ENCODE peak calls at places on chromosome 21, in five cellular contexts. One of them, this sample, is unnamed.

GRCh38 chr21:43973634-43973955 is 38.5 kb upstream of the TRAPPC10 start:
- DNase-seq in CD8-positive, alpha-beta T cell: no peak
- DNase-seq in fibroblast of lung: no peak
- DNase-seq in GM12865: no peak
- DNase-seq in fibroblast of the aortic adventitia: no peak
- DNase-seq in this sample: no peak

GRCh38 chr21:37484535-37485474 is 118.2 kb downstream of the DYRK1A start:
- DNase-seq in CD8-positive, alpha-beta T cell: no peak
- DNase-seq in fibroblast of lung: no peak
- DNase-seq in GM12865: no peak
- DNase-seq in fibroblast of the aortic adventitia: peak; percentile 37
- DNase-seq in this sample: peak; percentile 6

GRCh38 chr21:37536616-37537278 is 170.2 kb downstream of the DYRK1A start:
- DNase-seq in CD8-positive, alpha-beta T cell: no peak
- DNase-seq in fibroblast of lung: no peak
- DNase-seq in GM12865: no peak
- DNase-seq in fibroblast of the aortic adventitia: no peak
- DNase-seq in this sample: no peak

GRCh38 chr21:36704958-36705678 is 6.2 kb downstream of the SIM2 start:
- DNase-seq in CD8-positive, alpha-beta T cell: no peak
- DNase-seq in fibroblast of lung: no peak
- DNase-seq in GM12865: no peak
- DNase-seq in fibroblast of the aortic adventitia: no peak
- DNase-seq in this sample: no peak

GRCh38 chr21:43865471-43866181 is 603 bp downstream of the AGPAT3 start:
- DNase-seq in CD8-positive, alpha-beta T cell: peak; percentile 55
- DNase-seq in fibroblast of lung: peak; percentile 26
- DNase-seq in GM12865: peak; percentile 63
- DNase-seq in fibroblast of the aortic adventitia: peak; percentile 20
- DNase-seq in this sample: peak; percentile 24

GRCh38 chr21:39004776-39005605 is 178.3 kb downstream of the PSMG1 start:
- DNase-seq in CD8-positive, alpha-beta T cell: no peak
- DNase-seq in fibroblast of lung: peak; percentile 52
- DNase-seq in GM12865: no peak
- DNase-seq in fibroblast of the aortic adventitia: peak; percentile 76
- DNase-seq in this sample: no peak

GRCh38 chr21:16195476-16195875 is 465.7 kb downstream of the USP25 start:
- DNase-seq in CD8-positive, alpha-beta T cell: no peak
- DNase-seq in fibroblast of lung: peak; percentile 74
- DNase-seq in GM12865: no peak
- DNase-seq in fibroblast of the aortic adventitia: peak; percentile 85
- DNase-seq in this sample: peak; percentile 44

GRCh38 chr21:40333731-40334130 is 466.5 kb downstream of the PCP4 start:
- DNase-seq in CD8-positive, alpha-beta T cell: no peak
- DNase-seq in fibroblast of lung: no peak
- DNase-seq in GM12865: no peak
- DNase-seq in fibroblast of the aortic adventitia: no peak
- DNase-seq in this sample: no peak

GRCh38 chr21:39670741-39671140 is 58.0 kb downstream of the B3GALT5 start:
- DNase-seq in CD8-positive, alpha-beta T cell: no peak
- DNase-seq in fibroblast of lung: peak; percentile 21
- DNase-seq in GM12865: no peak
- DNase-seq in fibroblast of the aortic adventitia: no peak
- DNase-seq in this sample: no peak

GRCh38 chr21:14056771-14057191 is 154.0 kb downstream of the LIPI start:
- DNase-seq in CD8-positive, alpha-beta T cell: no peak
- DNase-seq in fibroblast of lung: no peak
- DNase-seq in GM12865: no peak
- DNase-seq in fibroblast of the aortic adventitia: no peak
- DNase-seq in this sample: no peak

GRCh38 chr21:36976882-36977651 is 10.6 kb upstream of the HLCS start:
- DNase-seq in CD8-positive, alpha-beta T cell: peak; percentile 62
- DNase-seq in fibroblast of lung: peak; percentile 73
- DNase-seq in GM12865: peak; percentile 83
- DNase-seq in fibroblast of the aortic adventitia: peak; percentile 87
- DNase-seq in this sample: peak; percentile 50

GRCh38 chr21:16695074-16695473 is 817.8 kb upstream of the CXADR start:
- DNase-seq in CD8-positive, alpha-beta T cell: no peak
- DNase-seq in fibroblast of lung: no peak
- DNase-seq in GM12865: no peak
- DNase-seq in fibroblast of the aortic adventitia: no peak
- DNase-seq in this sample: no peak

GRCh38 chr21:38039369-38039768 is 123.1 kb upstream of the KCNJ6 start:
- DNase-seq in CD8-positive, alpha-beta T cell: no peak
- DNase-seq in fibroblast of lung: no peak
- DNase-seq in GM12865: no peak
- DNase-seq in fibroblast of the aortic adventitia: no peak
- DNase-seq in this sample: no peak

GRCh38 chr21:32515869-32516268 is 69.5 kb downstream of the TCP10L start:
- DNase-seq in CD8-positive, alpha-beta T cell: no peak
- DNase-seq in fibroblast of lung: peak; percentile 42
- DNase-seq in GM12865: no peak
- DNase-seq in fibroblast of the aortic adventitia: peak; percentile 78
- DNase-seq in this sample: peak; percentile 29

GRCh38 chr21:24995206-24995605 is 612.1 kb downstream of the MRPL39 start:
- DNase-seq in CD8-positive, alpha-beta T cell: no peak
- DNase-seq in fibroblast of lung: peak; percentile 52
- DNase-seq in GM12865: no peak
- DNase-seq in fibroblast of the aortic adventitia: no peak
- DNase-seq in this sample: no peak

GRCh38 chr21:38506606-38507331 is 8.5 kb upstream of the ERG start:
- DNase-seq in CD8-positive, alpha-beta T cell: no peak
- DNase-seq in fibroblast of lung: no peak
- DNase-seq in GM12865: no peak
- DNase-seq in fibroblast of the aortic adventitia: no peak
- DNase-seq in this sample: no peak

GRCh38 chr21:36661511-36662309 is 37.2 kb upstream of the SIM2 start:
- DNase-seq in CD8-positive, alpha-beta T cell: no peak
- DNase-seq in fibroblast of lung: peak; percentile 19
- DNase-seq in GM12865: no peak
- DNase-seq in fibroblast of the aortic adventitia: peak; percentile 28
- DNase-seq in this sample: peak; percentile 12

GRCh38 chr21:32135401-32136363 is 143.2 kb downstream of the MIS18A start:
- DNase-seq in CD8-positive, alpha-beta T cell: no peak
- DNase-seq in fibroblast of lung: peak; percentile 57
- DNase-seq in GM12865: peak; percentile 77
- DNase-seq in fibroblast of the aortic adventitia: no peak
- DNase-seq in this sample: peak; percentile 71

GRCh38 chr21:17622018-17622417 is 9.3 kb upstream of the BTG3 start:
- DNase-seq in CD8-positive, alpha-beta T cell: no peak
- DNase-seq in fibroblast of lung: no peak
- DNase-seq in GM12865: no peak
- DNase-seq in fibroblast of the aortic adventitia: no peak
- DNase-seq in this sample: no peak

GRCh38 chr21:15293251-15293650 is 228.5 kb upstream of the NRIP1 start:
- DNase-seq in CD8-positive, alpha-beta T cell: no peak
- DNase-seq in fibroblast of lung: peak; percentile 96
- DNase-seq in GM12865: no peak
- DNase-seq in fibroblast of the aortic adventitia: peak; percentile 98
- DNase-seq in this sample: no peak

GRCh38 chr21:24076179-24076578 is 1531.1 kb downstream of the MRPL39 start:
- DNase-seq in CD8-positive, alpha-beta T cell: no peak
- DNase-seq in fibroblast of lung: peak; percentile 2
- DNase-seq in GM12865: no peak
- DNase-seq in fibroblast of the aortic adventitia: peak; percentile 1
- DNase-seq in this sample: peak; percentile 0

GRCh38 chr21:38839683-38840286 is 34.1 kb downstream of the ETS2 start:
- DNase-seq in CD8-positive, alpha-beta T cell: no peak
- DNase-seq in fibroblast of lung: peak; percentile 94
- DNase-seq in GM12865: no peak
- DNase-seq in fibroblast of the aortic adventitia: peak; percentile 91
- DNase-seq in this sample: peak; percentile 86

DNA sequence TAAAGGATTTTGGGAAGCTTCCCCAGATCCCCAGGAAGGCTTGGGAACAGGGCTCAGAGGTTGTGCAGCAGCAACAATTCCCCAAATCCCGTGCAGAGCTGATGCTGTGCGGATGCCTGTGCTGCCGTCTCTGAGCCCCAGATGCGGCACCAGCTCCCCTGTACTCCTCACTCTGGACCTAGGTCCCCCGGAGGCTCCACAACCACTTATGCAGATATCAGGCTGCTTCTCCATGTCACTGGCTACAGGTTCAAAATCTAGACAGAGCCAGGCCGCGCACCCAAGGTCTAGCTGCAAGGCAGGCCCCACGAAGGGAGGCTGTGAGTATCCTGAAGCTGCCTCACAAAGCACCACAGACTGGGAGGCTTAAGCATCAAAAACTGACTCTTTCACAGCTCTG is 81.6 kb downstream of the PDE9A start:
- DNase-seq in CD8-positive, alpha-beta T cell: no peak
- DNase-seq in fibroblast of lung: no peak
- DNase-seq in GM12865: no peak
- DNase-seq in fibroblast of the aortic adventitia: no peak
- DNase-seq in this sample: no peak
- H3K4me3 ChIP-seq in CD8-positive, alpha-beta T cell: no peak overlapping the region
- H3K4me3 ChIP-seq in fibroblast of lung: no peak overlapping the region
- H3K4me3 ChIP-seq in GM12865: no peak overlapping the region
- H3K4me3 ChIP-seq in fibroblast of the aortic adventitia: no peak overlapping the region
- H3K4me3 ChIP-seq in this sample: no peak overlapping the region

DNA sequence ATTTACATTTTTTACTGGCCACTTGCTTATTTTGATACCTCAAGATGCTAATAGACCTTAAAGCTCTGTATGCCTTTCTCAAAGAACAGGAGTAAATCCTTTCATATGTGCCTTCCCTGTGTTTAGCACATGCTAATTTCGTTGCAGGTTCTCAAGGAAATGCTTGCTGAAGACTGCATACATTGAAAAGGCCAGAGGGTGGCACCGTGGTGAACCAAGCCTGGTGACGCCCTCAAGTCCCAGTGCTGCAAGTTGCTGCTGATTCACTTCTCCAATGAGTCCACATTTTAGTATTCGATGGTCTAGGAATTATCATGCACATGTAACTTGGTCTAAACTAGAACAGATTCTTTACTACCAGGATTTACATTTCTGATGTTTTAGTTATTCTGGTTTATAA is 94.1 kb downstream of the CLDN17 start:
- DNase-seq in CD8-positive, alpha-beta T cell: no peak
- DNase-seq in fibroblast of lung: peak; percentile 0
- DNase-seq in GM12865: peak; percentile 7
- DNase-seq in fibroblast of the aortic adventitia: peak; percentile 1
- DNase-seq in this sample: no peak
- TF ChIP-seq CTCF in CD8-positive, alpha-beta T cell: no peak
- TF ChIP-seq CTCF in fibroblast of lung: no peak
- TF ChIP-seq CTCF in GM12865: no peak
- TF ChIP-seq CTCF in fibroblast of the aortic adventitia: peak; percentile 5
- TF ChIP-seq CTCF in this sample: no peak

GRCh38 chr21:20661745-20662470 is 336.3 kb upstream of the NCAM2 start:
- DNase-seq in CD8-positive, alpha-beta T cell: no peak
- DNase-seq in fibroblast of lung: no peak
- DNase-seq in GM12865: no peak
- DNase-seq in fibroblast of the aortic adventitia: no peak
- DNase-seq in this sample: no peak
- H3K4me3 ChIP-seq in CD8-positive, alpha-beta T cell: no peak overlapping the region
- H3K4me3 ChIP-seq in fibroblast of lung: no peak overlapping the region
- H3K4me3 ChIP-seq in GM12865: no peak overlapping the region
- H3K4me3 ChIP-seq in fibroblast of the aortic adventitia: no peak overlapping the region
- H3K4me3 ChIP-seq in this sample: no peak overlapping the region

DNA sequence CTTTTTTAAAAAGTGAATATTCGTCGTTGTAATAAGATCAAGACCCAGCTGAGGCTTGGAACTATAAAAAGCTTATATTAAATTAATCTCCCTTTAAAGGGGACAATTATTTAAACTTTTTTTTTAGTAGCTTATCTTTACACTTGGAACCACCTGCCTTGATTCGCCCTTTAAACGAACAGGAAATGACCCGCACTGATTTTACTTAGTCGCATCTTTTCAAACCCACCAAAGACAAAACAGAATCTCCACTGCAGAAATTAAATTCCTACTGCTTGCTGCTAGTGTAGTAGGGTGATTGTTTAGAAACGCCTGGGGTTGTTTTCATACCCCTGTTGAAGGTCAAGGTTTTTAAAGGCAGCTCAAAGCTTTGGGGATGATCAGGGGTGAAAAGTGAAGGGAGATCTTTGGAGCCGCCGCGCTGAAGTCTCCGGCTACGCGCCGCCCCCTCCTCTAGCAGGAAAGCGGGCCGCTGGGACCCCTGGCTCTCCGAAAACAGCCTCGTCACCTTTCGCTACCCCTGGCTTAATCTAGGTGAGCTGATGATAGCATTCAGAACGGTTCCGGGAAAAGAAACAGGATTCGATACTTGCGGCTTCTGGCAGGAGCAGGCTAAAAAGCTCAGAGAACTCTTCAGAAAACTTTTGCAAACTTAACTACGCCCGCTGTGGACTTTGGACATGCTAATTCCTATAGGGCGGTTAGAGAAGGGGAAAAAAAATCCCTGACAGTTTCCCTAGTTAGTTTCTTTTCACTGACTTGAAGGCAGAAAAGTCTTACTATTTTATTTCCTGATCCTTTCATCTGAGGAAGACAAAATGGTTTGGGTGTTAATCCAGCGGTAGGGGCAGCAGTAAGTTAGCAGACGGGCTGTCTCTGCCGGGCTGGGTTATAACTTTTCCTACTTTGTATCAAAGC is 163.2 kb downstream of the RUNX1 start:
- DNase-seq in CD8-positive, alpha-beta T cell: peak; percentile 23
- DNase-seq in fibroblast of lung: no peak
- DNase-seq in GM12865: no peak
- DNase-seq in fibroblast of the aortic adventitia: no peak
- DNase-seq in this sample: no peak
- TF ChIP-seq CTCF in CD8-positive, alpha-beta T cell: no peak
- TF ChIP-seq CTCF in fibroblast of lung: no peak
- TF ChIP-seq CTCF in GM12865: no peak
- TF ChIP-seq CTCF in fibroblast of the aortic adventitia: peak; percentile 2
- TF ChIP-seq CTCF in this sample: no peak

GRCh38 chr21:45153358-45154318 is 79.3 kb downstream of the ADARB1 start:
- DNase-seq in CD8-positive, alpha-beta T cell: no peak
- DNase-seq in fibroblast of lung: peak; percentile 80
- DNase-seq in GM12865: no peak
- DNase-seq in fibroblast of the aortic adventitia: peak; percentile 41
- DNase-seq in this sample: no peak
- H3K4me3 ChIP-seq in CD8-positive, alpha-beta T cell: no peak overlapping the region
- H3K4me3 ChIP-seq in fibroblast of lung: no peak overlapping the region
- H3K4me3 ChIP-seq in GM12865: no peak overlapping the region
- H3K4me3 ChIP-seq in fibroblast of the aortic adventitia: no peak overlapping the region
- H3K4me3 ChIP-seq in this sample: no peak overlapping the region

DNA sequence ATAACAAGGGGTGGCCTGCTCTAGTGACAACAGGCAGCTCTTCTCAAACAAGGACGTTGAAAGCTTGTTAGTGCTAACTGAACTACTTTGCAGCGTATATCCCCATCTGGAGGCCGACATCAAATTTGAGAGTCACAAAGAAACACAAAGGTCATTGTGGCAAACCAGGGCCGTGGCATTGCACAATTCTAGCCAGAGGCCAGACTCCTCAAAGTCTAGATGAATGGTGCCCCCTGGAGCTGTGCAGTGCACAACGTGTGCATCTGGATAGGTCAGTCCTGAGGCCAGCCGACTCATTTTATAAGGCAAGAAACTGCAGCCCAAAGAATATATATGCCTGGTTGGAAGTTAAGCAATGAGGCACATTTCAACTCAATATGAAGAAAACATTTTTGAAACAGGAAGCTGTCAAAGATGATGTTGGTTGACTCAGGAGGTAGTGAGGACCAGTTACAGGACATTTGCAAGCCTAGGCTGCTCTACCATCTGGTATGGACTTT is 459.3 kb upstream of the RUNX1 start:
- DNase-seq in CD8-positive, alpha-beta T cell: no peak
- DNase-seq in fibroblast of lung: peak; percentile 72
- DNase-seq in GM12865: peak; percentile 7
- DNase-seq in fibroblast of the aortic adventitia: peak; percentile 62
- DNase-seq in this sample: peak; percentile 97
- TF ChIP-seq CTCF in CD8-positive, alpha-beta T cell: no peak
- TF ChIP-seq CTCF in fibroblast of lung: peak; percentile 45
- TF ChIP-seq CTCF in GM12865: no peak
- TF ChIP-seq CTCF in fibroblast of the aortic adventitia: peak; percentile 4
- TF ChIP-seq CTCF in this sample: peak; percentile 41

GRCh38 chr21:42123509-42123908 is 52.4 kb downstream of the UMODL1 start:
- DNase-seq in CD8-positive, alpha-beta T cell: no peak
- DNase-seq in fibroblast of lung: no peak
- DNase-seq in GM12865: no peak
- DNase-seq in fibroblast of the aortic adventitia: no peak
- DNase-seq in this sample: no peak
- H3K4me3 ChIP-seq in CD8-positive, alpha-beta T cell: no peak overlapping the region
- H3K4me3 ChIP-seq in fibroblast of lung: no peak overlapping the region
- H3K4me3 ChIP-seq in GM12865: no peak overlapping the region
- H3K4me3 ChIP-seq in fibroblast of the aortic adventitia: no peak overlapping the region
- H3K4me3 ChIP-seq in this sample: no peak overlapping the region

This sample was measured in foreskin fibroblast.